ENCODE peak calls at places on chromosomes 16 and 17, in eight cellular contexts. One of them, this sample, is unnamed.
A peak's percentile ranks its signal among the peaks of the same experiment; 100 is the strongest.

GRCh38 chr17:31629696-31630470 is 229.2 kb downstream of the COPRS start:
- DNase-seq in NCI-H1930: no peak
- DNase-seq in fibroblast of the aortic adventitia: peak; percentile 87
- DNase-seq in thoracic aorta: no peak
- DNase-seq in activated T-cell treated with anti-CD3 and anti-CD28 coated beads, Interleukin-2, amount 50 U/mL, for 72 hours: no peak
- DNase-seq in stimulated activated CD8-positive, alpha-beta memory T cell treated with anti-CD3 and anti-CD28 coated beads, Interleukin-12 subunit alpha, Interleukin-12 subunit beta, amount 100 ng/mL, for 1 hour: no peak
- DNase-seq in brain pericyte: no peak
- DNase-seq in substantia nigra: no peak
- DNase-seq in this sample: no peak

GRCh38 chr17:35373532-35373983 is at the start of gene SLFN11:
- DNase-seq in NCI-H1930: peak; percentile 60
- DNase-seq in fibroblast of the aortic adventitia: peak; percentile 98
- DNase-seq in thoracic aorta: peak; percentile 63
- DNase-seq in activated T-cell treated with anti-CD3 and anti-CD28 coated beads, Interleukin-2, amount 50 U/mL, for 72 hours: peak; percentile 92
- DNase-seq in stimulated activated CD8-positive, alpha-beta memory T cell treated with anti-CD3 and anti-CD28 coated beads, Interleukin-12 subunit alpha, Interleukin-12 subunit beta, amount 100 ng/mL, for 1 hour: peak; percentile 77
- DNase-seq in brain pericyte: peak; percentile 36
- DNase-seq in substantia nigra: peak; percentile 48
- DNase-seq in this sample: no peak

GRCh38 chr17:33945641-33946546 is 309.2 kb upstream of the CCL2 start:
- DNase-seq in NCI-H1930: no peak
- DNase-seq in fibroblast of the aortic adventitia: no peak
- DNase-seq in thoracic aorta: no peak
- DNase-seq in activated T-cell treated with anti-CD3 and anti-CD28 coated beads, Interleukin-2, amount 50 U/mL, for 72 hours: no peak
- DNase-seq in stimulated activated CD8-positive, alpha-beta memory T cell treated with anti-CD3 and anti-CD28 coated beads, Interleukin-12 subunit alpha, Interleukin-12 subunit beta, amount 100 ng/mL, for 1 hour: no peak
- DNase-seq in brain pericyte: no peak
- DNase-seq in substantia nigra: no peak
- DNase-seq in this sample: no peak

GRCh38 chr16:87099001-87099740 is 218.0 kb downstream of the C16orf95 start:
- DNase-seq in NCI-H1930: no peak
- DNase-seq in fibroblast of the aortic adventitia: no peak
- DNase-seq in thoracic aorta: no peak
- DNase-seq in activated T-cell treated with anti-CD3 and anti-CD28 coated beads, Interleukin-2, amount 50 U/mL, for 72 hours: no peak
- DNase-seq in stimulated activated CD8-positive, alpha-beta memory T cell treated with anti-CD3 and anti-CD28 coated beads, Interleukin-12 subunit alpha, Interleukin-12 subunit beta, amount 100 ng/mL, for 1 hour: no peak
- DNase-seq in brain pericyte: no peak
- DNase-seq in substantia nigra: no peak
- DNase-seq in this sample: no peak

GRCh38 chr17:3852561-3852960 is 6.5 kb upstream of the NCBP3 start:
- DNase-seq in NCI-H1930: no peak
- DNase-seq in fibroblast of the aortic adventitia: no peak
- DNase-seq in thoracic aorta: no peak
- DNase-seq in activated T-cell treated with anti-CD3 and anti-CD28 coated beads, Interleukin-2, amount 50 U/mL, for 72 hours: no peak
- DNase-seq in stimulated activated CD8-positive, alpha-beta memory T cell treated with anti-CD3 and anti-CD28 coated beads, Interleukin-12 subunit alpha, Interleukin-12 subunit beta, amount 100 ng/mL, for 1 hour: no peak
- DNase-seq in brain pericyte: no peak
- DNase-seq in substantia nigra: no peak
- DNase-seq in this sample: no peak

GRCh38 chr16:9297437-9298113 is 206.1 kb downstream of the HAPSTR1 start:
- DNase-seq in NCI-H1930: peak; percentile 49
- DNase-seq in fibroblast of the aortic adventitia: peak; percentile 1
- DNase-seq in thoracic aorta: no peak
- DNase-seq in activated T-cell treated with anti-CD3 and anti-CD28 coated beads, Interleukin-2, amount 50 U/mL, for 72 hours: no peak
- DNase-seq in stimulated activated CD8-positive, alpha-beta memory T cell treated with anti-CD3 and anti-CD28 coated beads, Interleukin-12 subunit alpha, Interleukin-12 subunit beta, amount 100 ng/mL, for 1 hour: no peak
- DNase-seq in brain pericyte: no peak
- DNase-seq in substantia nigra: peak; percentile 10
- DNase-seq in this sample: no peak

GRCh38 chr16:57150682-57151330 is 35.0 kb downstream of the PSME3IP1 start:
- DNase-seq in NCI-H1930: no peak
- DNase-seq in fibroblast of the aortic adventitia: no peak
- DNase-seq in thoracic aorta: no peak
- DNase-seq in activated T-cell treated with anti-CD3 and anti-CD28 coated beads, Interleukin-2, amount 50 U/mL, for 72 hours: no peak
- DNase-seq in stimulated activated CD8-positive, alpha-beta memory T cell treated with anti-CD3 and anti-CD28 coated beads, Interleukin-12 subunit alpha, Interleukin-12 subunit beta, amount 100 ng/mL, for 1 hour: no peak
- DNase-seq in brain pericyte: no peak
- DNase-seq in substantia nigra: no peak
- DNase-seq in this sample: no peak

GRCh38 chr17:74380086-74380958 is 13.0 kb downstream of the GPR142 start:
- DNase-seq in NCI-H1930: no peak
- DNase-seq in fibroblast of the aortic adventitia: no peak
- DNase-seq in thoracic aorta: no peak
- DNase-seq in activated T-cell treated with anti-CD3 and anti-CD28 coated beads, Interleukin-2, amount 50 U/mL, for 72 hours: no peak
- DNase-seq in stimulated activated CD8-positive, alpha-beta memory T cell treated with anti-CD3 and anti-CD28 coated beads, Interleukin-12 subunit alpha, Interleukin-12 subunit beta, amount 100 ng/mL, for 1 hour: no peak
- DNase-seq in brain pericyte: no peak
- DNase-seq in substantia nigra: no peak
- DNase-seq in this sample: no peak

GRCh38 chr17:41144846-41145245 is 4.5 kb upstream of the KRTAP4-6 start:
- DNase-seq in NCI-H1930: no peak
- DNase-seq in fibroblast of the aortic adventitia: no peak
- DNase-seq in thoracic aorta: no peak
- DNase-seq in activated T-cell treated with anti-CD3 and anti-CD28 coated beads, Interleukin-2, amount 50 U/mL, for 72 hours: no peak
- DNase-seq in stimulated activated CD8-positive, alpha-beta memory T cell treated with anti-CD3 and anti-CD28 coated beads, Interleukin-12 subunit alpha, Interleukin-12 subunit beta, amount 100 ng/mL, for 1 hour: no peak
- DNase-seq in brain pericyte: no peak
- DNase-seq in substantia nigra: no peak
- DNase-seq in this sample: no peak

GRCh38 chr17:48393271-48393670 is 36.7 kb downstream of the SKAP1 start:
- DNase-seq in NCI-H1930: no peak
- DNase-seq in fibroblast of the aortic adventitia: peak; percentile 5
- DNase-seq in thoracic aorta: no peak
- DNase-seq in activated T-cell treated with anti-CD3 and anti-CD28 coated beads, Interleukin-2, amount 50 U/mL, for 72 hours: no peak
- DNase-seq in stimulated activated CD8-positive, alpha-beta memory T cell treated with anti-CD3 and anti-CD28 coated beads, Interleukin-12 subunit alpha, Interleukin-12 subunit beta, amount 100 ng/mL, for 1 hour: no peak
- DNase-seq in brain pericyte: no peak
- DNase-seq in substantia nigra: no peak
- DNase-seq in this sample: no peak

GRCh38 chr17:39668141-39668924 is at the start of gene PNMT:
- DNase-seq in NCI-H1930: peak; percentile 75
- DNase-seq in fibroblast of the aortic adventitia: peak; percentile 42
- DNase-seq in thoracic aorta: no peak
- DNase-seq in activated T-cell treated with anti-CD3 and anti-CD28 coated beads, Interleukin-2, amount 50 U/mL, for 72 hours: peak; percentile 85
- DNase-seq in stimulated activated CD8-positive, alpha-beta memory T cell treated with anti-CD3 and anti-CD28 coated beads, Interleukin-12 subunit alpha, Interleukin-12 subunit beta, amount 100 ng/mL, for 1 hour: peak; percentile 53
- DNase-seq in brain pericyte: no peak
- DNase-seq in substantia nigra: peak; percentile 9
- DNase-seq in this sample: no peak

GRCh38 chr17:58666858-58667267 is 25.0 kb downstream of the TEX14 start:
- DNase-seq in NCI-H1930: peak; percentile 64
- DNase-seq in fibroblast of the aortic adventitia: peak; percentile 72
- DNase-seq in thoracic aorta: peak; percentile 16
- DNase-seq in activated T-cell treated with anti-CD3 and anti-CD28 coated beads, Interleukin-2, amount 50 U/mL, for 72 hours: peak; percentile 29
- DNase-seq in stimulated activated CD8-positive, alpha-beta memory T cell treated with anti-CD3 and anti-CD28 coated beads, Interleukin-12 subunit alpha, Interleukin-12 subunit beta, amount 100 ng/mL, for 1 hour: no peak
- DNase-seq in brain pericyte: no peak
- DNase-seq in substantia nigra: peak; percentile 36
- DNase-seq in this sample: peak; percentile 58

GRCh38 chr16:24731722-24732419 is 2.4 kb downstream of the TNRC6A start:
- DNase-seq in NCI-H1930: no peak
- DNase-seq in fibroblast of the aortic adventitia: peak; percentile 37
- DNase-seq in thoracic aorta: no peak
- DNase-seq in activated T-cell treated with anti-CD3 and anti-CD28 coated beads, Interleukin-2, amount 50 U/mL, for 72 hours: no peak
- DNase-seq in stimulated activated CD8-positive, alpha-beta memory T cell treated with anti-CD3 and anti-CD28 coated beads, Interleukin-12 subunit alpha, Interleukin-12 subunit beta, amount 100 ng/mL, for 1 hour: no peak
- DNase-seq in brain pericyte: no peak
- DNase-seq in substantia nigra: no peak
- DNase-seq in this sample: no peak

GRCh38 chr17:44672479-44673093 is 16.3 kb downstream of the MEIOC start:
- DNase-seq in NCI-H1930: no peak
- DNase-seq in fibroblast of the aortic adventitia: peak; percentile 55
- DNase-seq in thoracic aorta: no peak
- DNase-seq in activated T-cell treated with anti-CD3 and anti-CD28 coated beads, Interleukin-2, amount 50 U/mL, for 72 hours: no peak
- DNase-seq in stimulated activated CD8-positive, alpha-beta memory T cell treated with anti-CD3 and anti-CD28 coated beads, Interleukin-12 subunit alpha, Interleukin-12 subunit beta, amount 100 ng/mL, for 1 hour: no peak
- DNase-seq in brain pericyte: no peak
- DNase-seq in substantia nigra: no peak
- DNase-seq in this sample: no peak

GRCh38 chr17:75068750-75069149 is 19.0 kb upstream of the SLC16A5 start:
- DNase-seq in NCI-H1930: no peak
- DNase-seq in fibroblast of the aortic adventitia: no peak
- DNase-seq in thoracic aorta: no peak
- DNase-seq in activated T-cell treated with anti-CD3 and anti-CD28 coated beads, Interleukin-2, amount 50 U/mL, for 72 hours: no peak
- DNase-seq in stimulated activated CD8-positive, alpha-beta memory T cell treated with anti-CD3 and anti-CD28 coated beads, Interleukin-12 subunit alpha, Interleukin-12 subunit beta, amount 100 ng/mL, for 1 hour: no peak
- DNase-seq in brain pericyte: no peak
- DNase-seq in substantia nigra: no peak
- DNase-seq in this sample: no peak

GRCh38 chr17:57629470-57629869 is 115.6 kb downstream of the CCDC182 start:
- DNase-seq in NCI-H1930: no peak
- DNase-seq in fibroblast of the aortic adventitia: no peak
- DNase-seq in thoracic aorta: no peak
- DNase-seq in activated T-cell treated with anti-CD3 and anti-CD28 coated beads, Interleukin-2, amount 50 U/mL, for 72 hours: no peak
- DNase-seq in stimulated activated CD8-positive, alpha-beta memory T cell treated with anti-CD3 and anti-CD28 coated beads, Interleukin-12 subunit alpha, Interleukin-12 subunit beta, amount 100 ng/mL, for 1 hour: no peak
- DNase-seq in brain pericyte: no peak
- DNase-seq in substantia nigra: no peak
- DNase-seq in this sample: no peak

GRCh38 chr17:7440823-7441174 is 1.5 kb downstream of the FGF11 start:
- DNase-seq in NCI-H1930: no peak
- DNase-seq in fibroblast of the aortic adventitia: peak; percentile 22
- DNase-seq in thoracic aorta: no peak
- DNase-seq in activated T-cell treated with anti-CD3 and anti-CD28 coated beads, Interleukin-2, amount 50 U/mL, for 72 hours: peak; percentile 43
- DNase-seq in stimulated activated CD8-positive, alpha-beta memory T cell treated with anti-CD3 and anti-CD28 coated beads, Interleukin-12 subunit alpha, Interleukin-12 subunit beta, amount 100 ng/mL, for 1 hour: no peak
- DNase-seq in brain pericyte: no peak
- DNase-seq in substantia nigra: peak; percentile 25
- DNase-seq in this sample: no peak

GRCh38 chr17:50381920-50382319 is 8.9 kb downstream of the EME1 start:
- DNase-seq in NCI-H1930: no peak
- DNase-seq in fibroblast of the aortic adventitia: no peak
- DNase-seq in thoracic aorta: no peak
- DNase-seq in activated T-cell treated with anti-CD3 and anti-CD28 coated beads, Interleukin-2, amount 50 U/mL, for 72 hours: no peak
- DNase-seq in stimulated activated CD8-positive, alpha-beta memory T cell treated with anti-CD3 and anti-CD28 coated beads, Interleukin-12 subunit alpha, Interleukin-12 subunit beta, amount 100 ng/mL, for 1 hour: no peak
- DNase-seq in brain pericyte: no peak
- DNase-seq in substantia nigra: no peak
- DNase-seq in this sample: no peak

GRCh38 chr17:47223007-47223406 is 13.9 kb downstream of the MYL4 start:
- DNase-seq in NCI-H1930: no peak
- DNase-seq in fibroblast of the aortic adventitia: no peak
- DNase-seq in thoracic aorta: no peak
- DNase-seq in activated T-cell treated with anti-CD3 and anti-CD28 coated beads, Interleukin-2, amount 50 U/mL, for 72 hours: no peak
- DNase-seq in stimulated activated CD8-positive, alpha-beta memory T cell treated with anti-CD3 and anti-CD28 coated beads, Interleukin-12 subunit alpha, Interleukin-12 subunit beta, amount 100 ng/mL, for 1 hour: no peak
- DNase-seq in brain pericyte: no peak
- DNase-seq in substantia nigra: no peak
- DNase-seq in this sample: no peak

GRCh38 chr16:55871411-55872038 is 3.6 kb downstream of the CES5A start:
- DNase-seq in NCI-H1930: no peak
- DNase-seq in fibroblast of the aortic adventitia: no peak
- DNase-seq in thoracic aorta: no peak
- DNase-seq in activated T-cell treated with anti-CD3 and anti-CD28 coated beads, Interleukin-2, amount 50 U/mL, for 72 hours: no peak
- DNase-seq in stimulated activated CD8-positive, alpha-beta memory T cell treated with anti-CD3 and anti-CD28 coated beads, Interleukin-12 subunit alpha, Interleukin-12 subunit beta, amount 100 ng/mL, for 1 hour: no peak
- DNase-seq in brain pericyte: no peak
- DNase-seq in substantia nigra: no peak
- DNase-seq in this sample: no peak

GRCh38 chr17:43140396-43141332 is 15.5 kb upstream of the BRCA1 start:
- DNase-seq in NCI-H1930: no peak
- DNase-seq in fibroblast of the aortic adventitia: no peak
- DNase-seq in thoracic aorta: no peak
- DNase-seq in activated T-cell treated with anti-CD3 and anti-CD28 coated beads, Interleukin-2, amount 50 U/mL, for 72 hours: no peak
- DNase-seq in stimulated activated CD8-positive, alpha-beta memory T cell treated with anti-CD3 and anti-CD28 coated beads, Interleukin-12 subunit alpha, Interleukin-12 subunit beta, amount 100 ng/mL, for 1 hour: no peak
- DNase-seq in brain pericyte: no peak
- DNase-seq in substantia nigra: no peak
- DNase-seq in this sample: no peak

GRCh38 chr17:46071796-46072195 is 72.7 kb downstream of the STH start:
- DNase-seq in NCI-H1930: no peak
- DNase-seq in fibroblast of the aortic adventitia: no peak
- DNase-seq in thoracic aorta: no peak
- DNase-seq in activated T-cell treated with anti-CD3 and anti-CD28 coated beads, Interleukin-2, amount 50 U/mL, for 72 hours: no peak
- DNase-seq in stimulated activated CD8-positive, alpha-beta memory T cell treated with anti-CD3 and anti-CD28 coated beads, Interleukin-12 subunit alpha, Interleukin-12 subunit beta, amount 100 ng/mL, for 1 hour: no peak
- DNase-seq in brain pericyte: no peak
- DNase-seq in substantia nigra: no peak
- DNase-seq in this sample: no peak

GRCh38 chr16:55280622-55281021 is 43.4 kb upstream of the IRX6 start:
- DNase-seq in NCI-H1930: no peak
- DNase-seq in fibroblast of the aortic adventitia: no peak
- DNase-seq in thoracic aorta: no peak
- DNase-seq in activated T-cell treated with anti-CD3 and anti-CD28 coated beads, Interleukin-2, amount 50 U/mL, for 72 hours: no peak
- DNase-seq in stimulated activated CD8-positive, alpha-beta memory T cell treated with anti-CD3 and anti-CD28 coated beads, Interleukin-12 subunit alpha, Interleukin-12 subunit beta, amount 100 ng/mL, for 1 hour: no peak
- DNase-seq in brain pericyte: no peak
- DNase-seq in substantia nigra: no peak
- DNase-seq in this sample: no peak

GRCh38 chr17:66964083-66964771 is at the start of gene CACNG4:
- DNase-seq in NCI-H1930: peak; percentile 46
- DNase-seq in fibroblast of the aortic adventitia: no peak
- DNase-seq in thoracic aorta: no peak
- DNase-seq in activated T-cell treated with anti-CD3 and anti-CD28 coated beads, Interleukin-2, amount 50 U/mL, for 72 hours: no peak
- DNase-seq in stimulated activated CD8-positive, alpha-beta memory T cell treated with anti-CD3 and anti-CD28 coated beads, Interleukin-12 subunit alpha, Interleukin-12 subunit beta, amount 100 ng/mL, for 1 hour: no peak
- DNase-seq in brain pericyte: no peak
- DNase-seq in substantia nigra: no peak
- DNase-seq in this sample: no peak

GRCh38 chr17:35545150-35545549 is 7.7 kb upstream of the SLFN12L start:
- DNase-seq in NCI-H1930: no peak
- DNase-seq in fibroblast of the aortic adventitia: no peak
- DNase-seq in thoracic aorta: no peak
- DNase-seq in activated T-cell treated with anti-CD3 and anti-CD28 coated beads, Interleukin-2, amount 50 U/mL, for 72 hours: no peak
- DNase-seq in stimulated activated CD8-positive, alpha-beta memory T cell treated with anti-CD3 and anti-CD28 coated beads, Interleukin-12 subunit alpha, Interleukin-12 subunit beta, amount 100 ng/mL, for 1 hour: no peak
- DNase-seq in brain pericyte: no peak
- DNase-seq in substantia nigra: no peak
- DNase-seq in this sample: no peak

GRCh38 chr17:38597375-38597774 is 8.4 kb downstream of the SRCIN1 start:
- DNase-seq in NCI-H1930: no peak
- DNase-seq in fibroblast of the aortic adventitia: no peak
- DNase-seq in thoracic aorta: no peak
- DNase-seq in activated T-cell treated with anti-CD3 and anti-CD28 coated beads, Interleukin-2, amount 50 U/mL, for 72 hours: no peak
- DNase-seq in stimulated activated CD8-positive, alpha-beta memory T cell treated with anti-CD3 and anti-CD28 coated beads, Interleukin-12 subunit alpha, Interleukin-12 subunit beta, amount 100 ng/mL, for 1 hour: no peak
- DNase-seq in brain pericyte: no peak
- DNase-seq in substantia nigra: no peak
- DNase-seq in this sample: no peak

GRCh38 chr17:79965806-79966205 is 69.9 kb downstream of the TBC1D16 start:
- DNase-seq in NCI-H1930: no peak
- DNase-seq in fibroblast of the aortic adventitia: no peak
- DNase-seq in thoracic aorta: no peak
- DNase-seq in activated T-cell treated with anti-CD3 and anti-CD28 coated beads, Interleukin-2, amount 50 U/mL, for 72 hours: no peak
- DNase-seq in stimulated activated CD8-positive, alpha-beta memory T cell treated with anti-CD3 and anti-CD28 coated beads, Interleukin-12 subunit alpha, Interleukin-12 subunit beta, amount 100 ng/mL, for 1 hour: no peak
- DNase-seq in brain pericyte: no peak
- DNase-seq in substantia nigra: peak; percentile 45
- DNase-seq in this sample: no peak

This sample was measured in anterior cingulate cortex.